ENCODE peak calls at places on chromosomes 11 and 22, in nine cellular contexts. D is body of pancreas, H is IMR-90, Y is prostate gland, Q is adrenal gland, R is sigmoid colon, G is NB4, E is vagina, F is esophagus squamous epithelium. A is an unnamed sample.

GRCh38 chr11:134359646-134360045 is 27.9 kb downstream of the GLB1L2 start:
- DNase-seq in D (no peak), H (no peak), Y (no peak), Q (no peak), R (peak), G (no peak), E (no peak), F (no peak), A (no peak)

GRCh38 chr11:85823816-85824215 is 12.9 kb upstream of the SYTL2 start:
- DNase-seq in D (no peak), H (peak), Y (no peak), Q (no peak), R (no peak), G (no peak), E (no peak), F (no peak), A (no peak)

GRCh38 chr11:121650520-121651266 is 197.9 kb upstream of the SORL1-AS1 start:
- DNase-seq in D (no peak), H (no peak), Y (no peak), Q (no peak), R (no peak), G (no peak), E (no peak), F (no peak), A (no peak)

GRCh38 chr11:77557553-77557952 is 32.2 kb upstream of the AQP11 start:
- DNase-seq in D (peak), H (peak), Y (no peak), Q (no peak), R (no peak), G (peak), E (no peak), F (no peak), A (no peak)

GRCh38 chr11:2453436-2453835 is 8.6 kb downstream of the KCNQ1 start:
- DNase-seq in D (no peak), H (no peak), Y (no peak), Q (no peak), R (no peak), G (no peak), E (no peak), F (no peak), A (no peak)

GRCh38 chr22:29553391-29554224 is at the start of gene THOC5:
- DNase-seq in D (peak), H (peak), Y (peak), Q (peak), R (peak), G (peak), E (no peak), F (peak), A (peak)

GRCh38 chr11:122267602-122268001 is 151.6 kb upstream of the BLID start:
- DNase-seq in D (no peak), H (peak), Y (no peak), Q (no peak), R (no peak), G (peak), E (no peak), F (no peak), A (no peak)

GRCh38 chr11:17864478-17864941 is 129.9 kb downstream of the KCNC1 start:
- DNase-seq in D (peak), H (no peak), Y (no peak), Q (no peak), R (no peak), G (no peak), E (no peak), F (no peak), A (no peak)

GRCh38 chr11:128905345-128906184 is 14.4 kb downstream of the KCNJ5 start:
- DNase-seq in D (peak), H (peak), Y (peak), Q (no peak), R (no peak), G (peak), E (no peak), F (no peak), A (peak)

GRCh38 chr11:111601979-111602864 is at the start of gene SIK2:
- DNase-seq in D (peak), H (peak), Y (peak), Q (peak), R (peak), G (peak), E (no peak), F (peak), A (peak)
- TF ChIP-seq POLR2A in D (peak), H (peak), Y (peak), Q (peak), R (peak), G (peak), E (no peak), F (no peak), A (peak)

GRCh38 chr22:39463931-39464390 is 7.1 kb downstream of the MGAT3 start:
- DNase-seq in D (no peak), H (no peak), Y (peak), Q (no peak), R (no peak), G (no peak), E (no peak), F (no peak), A (no peak)
- TF ChIP-seq POLR2A in D (no peak), H (no peak), Y (no peak), Q (no peak), R (no peak), G (no peak), E (no peak), F (no peak), A (no peak)

GRCh38 chr11:83663446-83663845 is 377.3 kb upstream of the CCDC90B start:
- DNase-seq in D (no peak), H (peak), Y (no peak), Q (no peak), R (no peak), G (no peak), E (no peak), F (no peak), A (no peak)
- TF ChIP-seq POLR2A in D (no peak), H (no peak), Y (no peak), Q (no peak), R (no peak), G (no peak), E (no peak), F (no peak), A (no peak)

GRCh38 chr11:119121008-119121810 is at the start of gene HINFP:
- DNase-seq in D (peak), H (peak), Y (peak), Q (peak), R (peak), G (peak), E (peak), F (peak), A (peak)
- TF ChIP-seq POLR2A in D (no peak), H (no peak), Y (peak), Q (peak), R (peak), G (peak), E (peak), F (peak), A (peak)

GRCh38 chr22:46159212-46159611 is 8.9 kb downstream of the PPARA start:
- DNase-seq in D (no peak), H (no peak), Y (no peak), Q (no peak), R (no peak), G (no peak), E (no peak), F (no peak), A (no peak)

GRCh38 chr22:46163498-46163897 is 13.2 kb downstream of the PPARA start:
- DNase-seq in D (no peak), H (no peak), Y (no peak), Q (no peak), R (no peak), G (no peak), E (no peak), F (no peak), A (no peak)

GRCh38 chr22:46162285-46162684 is 12.0 kb downstream of the PPARA start:
- DNase-seq in D (peak), H (no peak), Y (no peak), Q (no peak), R (no peak), G (no peak), E (no peak), F (no peak), A (no peak)

GRCh38 chr22:46162771-46163170 is 12.4 kb downstream of the PPARA start:
- DNase-seq in D (peak), H (no peak), Y (no peak), Q (no peak), R (no peak), G (no peak), E (no peak), F (no peak), A (no peak)

DNA sequence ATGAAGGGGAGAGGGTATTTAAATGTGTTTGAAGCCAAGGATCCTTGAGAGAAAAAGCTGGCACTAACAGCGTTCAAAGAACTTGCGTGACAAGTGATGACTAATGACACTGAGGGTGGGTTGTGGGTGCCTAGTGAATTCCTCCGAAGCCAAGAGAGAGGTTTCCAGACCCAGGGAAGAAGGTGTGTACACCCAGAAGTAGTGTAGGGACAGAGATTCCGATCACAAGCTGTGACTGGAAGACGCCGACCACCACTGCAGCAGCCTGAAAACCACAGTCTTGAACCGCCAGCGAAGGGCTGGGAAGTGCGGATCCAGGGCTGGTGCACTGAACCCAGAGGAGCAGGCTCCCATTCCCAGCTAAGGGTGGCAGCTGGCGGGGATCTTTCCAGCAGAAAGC is 9.5 kb downstream of the PPARA start:
- DNase-seq in D (no peak), H (no peak), Y (no peak), Q (no peak), R (no peak), G (no peak), E (no peak), F (no peak), A (no peak)
- TF ChIP-seq POLR2A in D (no peak), H (no peak), Y (no peak), Q (no peak), R (no peak), G (no peak), E (no peak), F (no peak), A (no peak)

A was measured in ovary.